ENCODE peak calls at places on chromosomes 11 and 22, in six cellular contexts. One of them, this sample, is unnamed.

GRCh38 chr11:29119691-29120328 is 897.0 kb downstream of the KCNA4 start:
- DNase-seq in CD8-positive, alpha-beta T cell: no peak
- DNase-seq in cardiac fibroblast: peak; percentile 95
- DNase-seq in mesenchymal stem cell: peak; percentile 97
- DNase-seq in neural progenitor cell: no peak
- DNase-seq in right atrium auricular region: no peak
- DNase-seq in this sample: peak; percentile 92

GRCh38 chr11:65899356-65900124 is 648 bp downstream of the FOSL1 start:
- DNase-seq in cardiac fibroblast: peak; percentile 80
- DNase-seq in CD8-positive, alpha-beta T cell: peak; percentile 38
- DNase-seq in mesenchymal stem cell: peak; percentile 88
- DNase-seq in right atrium auricular region: peak; percentile 82
- DNase-seq in neural progenitor cell: peak; percentile 45
- DNase-seq in this sample: peak; percentile 71

GRCh38 chr11:114058026-114058706 is 1.3 kb upstream of the ZBTB16 start:
- DNase-seq in right atrium auricular region: no peak
- DNase-seq in neural progenitor cell: peak; percentile 65
- DNase-seq in mesenchymal stem cell: peak; percentile 81
- DNase-seq in cardiac fibroblast: peak; percentile 74
- DNase-seq in CD8-positive, alpha-beta T cell: no peak
- DNase-seq in this sample: no peak

GRCh38 chr11:69580529-69580928 is 60.4 kb upstream of the CCND1 start:
- DNase-seq in mesenchymal stem cell: no peak
- DNase-seq in CD8-positive, alpha-beta T cell: no peak
- DNase-seq in right atrium auricular region: no peak
- DNase-seq in neural progenitor cell: no peak
- DNase-seq in cardiac fibroblast: no peak
- DNase-seq in this sample: no peak

GRCh38 chr22:35842954-35843353 is 125.3 kb downstream of the APOL5 start:
- DNase-seq in cardiac fibroblast: peak; percentile 58
- DNase-seq in right atrium auricular region: no peak
- DNase-seq in CD8-positive, alpha-beta T cell: no peak
- DNase-seq in neural progenitor cell: peak; percentile 57
- DNase-seq in mesenchymal stem cell: peak; percentile 74
- DNase-seq in this sample: peak; percentile 62

GRCh38 chr11:126601550-126602215 is 246.2 kb downstream of the ST3GAL4 start:
- DNase-seq in mesenchymal stem cell: no peak
- DNase-seq in neural progenitor cell: peak; percentile 82
- DNase-seq in CD8-positive, alpha-beta T cell: no peak
- DNase-seq in cardiac fibroblast: no peak
- DNase-seq in right atrium auricular region: no peak
- DNase-seq in this sample: no peak

GRCh38 chr11:128621491-128622136 is 34.3 kb upstream of the ETS1 start:
- DNase-seq in neural progenitor cell: no peak
- DNase-seq in cardiac fibroblast: peak; percentile 99
- DNase-seq in mesenchymal stem cell: peak; percentile 95
- DNase-seq in right atrium auricular region: peak; percentile 59
- DNase-seq in CD8-positive, alpha-beta T cell: no peak
- DNase-seq in this sample: peak; percentile 98

GRCh38 chr11:44246726-44247125 is 63.2 kb downstream of the ALX4 start:
- DNase-seq in cardiac fibroblast: peak; percentile 56
- DNase-seq in right atrium auricular region: no peak
- DNase-seq in CD8-positive, alpha-beta T cell: no peak
- DNase-seq in neural progenitor cell: no peak
- DNase-seq in mesenchymal stem cell: no peak
- DNase-seq in this sample: no peak

GRCh38 chr22:37910863-37911262 is 4.8 kb downstream of the MICALL1 start:
- DNase-seq in neural progenitor cell: peak; percentile 36
- DNase-seq in CD8-positive, alpha-beta T cell: no peak
- DNase-seq in cardiac fibroblast: no peak
- DNase-seq in right atrium auricular region: no peak
- DNase-seq in mesenchymal stem cell: no peak
- DNase-seq in this sample: no peak

GRCh38 chr11:104442320-104442719 is 278.4 kb upstream of the PDGFD start:
- DNase-seq in mesenchymal stem cell: no peak
- DNase-seq in neural progenitor cell: no peak
- DNase-seq in cardiac fibroblast: peak; percentile 48
- DNase-seq in right atrium auricular region: no peak
- DNase-seq in CD8-positive, alpha-beta T cell: no peak
- DNase-seq in this sample: no peak

DNA sequence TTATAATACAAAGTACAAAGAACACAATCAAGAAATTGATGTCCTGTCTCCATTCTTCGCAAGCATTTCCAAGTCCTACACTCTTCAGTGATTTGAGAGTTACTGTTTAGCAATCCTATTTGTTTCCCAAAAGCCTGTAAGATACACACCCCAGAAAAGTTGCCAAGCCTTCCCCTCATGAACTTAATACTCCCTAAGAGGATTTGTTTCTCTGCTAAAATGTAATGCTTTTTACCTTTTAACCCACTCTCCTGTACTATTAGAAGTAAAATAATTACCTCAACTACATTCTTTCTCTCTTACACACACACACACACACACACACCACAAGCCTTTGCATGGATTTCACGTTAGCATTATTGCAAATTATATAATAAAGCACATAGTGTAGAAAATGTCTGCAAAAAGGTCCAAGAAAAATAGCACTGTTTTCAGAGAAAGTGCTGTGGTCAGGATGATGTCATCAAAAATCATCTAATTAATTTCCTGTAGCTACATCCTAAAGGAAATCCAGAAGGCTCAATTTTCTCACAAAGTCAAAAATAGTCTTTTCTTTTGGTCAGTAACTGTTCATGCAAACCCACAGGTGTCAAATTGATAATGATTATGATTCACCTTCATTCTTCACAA is 364.1 kb upstream of the PITPNB start:
- DNase-seq in neural progenitor cell: no peak
- DNase-seq in cardiac fibroblast: peak; percentile 49
- DNase-seq in right atrium auricular region: no peak
- DNase-seq in CD8-positive, alpha-beta T cell: no peak
- DNase-seq in mesenchymal stem cell: no peak
- DNase-seq in this sample: peak; percentile 5
- H3K4me3 ChIP-seq in neural progenitor cell: no peak overlapping the region
- H3K4me3 ChIP-seq in cardiac fibroblast: no peak overlapping the region
- H3K4me3 ChIP-seq in right atrium auricular region: no peak overlapping the region
- H3K4me3 ChIP-seq in CD8-positive, alpha-beta T cell: no peak overlapping the region
- H3K4me3 ChIP-seq in mesenchymal stem cell: no peak overlapping the region
- H3K4me3 ChIP-seq in this sample: no peak overlapping the region

GRCh38 chr22:21942407-21942895 is 10.2 kb downstream of the PPM1F start:
- DNase-seq in right atrium auricular region: peak; percentile 94
- DNase-seq in cardiac fibroblast: peak; percentile 93
- DNase-seq in neural progenitor cell: no peak
- DNase-seq in CD8-positive, alpha-beta T cell: no peak
- DNase-seq in mesenchymal stem cell: peak; percentile 91
- DNase-seq in this sample: peak; percentile 77
- H3K4me3 ChIP-seq in right atrium auricular region: no peak overlapping the region
- H3K4me3 ChIP-seq in cardiac fibroblast: no peak overlapping the region
- H3K4me3 ChIP-seq in neural progenitor cell: no peak overlapping the region
- H3K4me3 ChIP-seq in CD8-positive, alpha-beta T cell: no peak overlapping the region
- H3K4me3 ChIP-seq in mesenchymal stem cell: no peak overlapping the region
- H3K4me3 ChIP-seq in this sample: no peak overlapping the region

GRCh38 chr22:40346178-40347064 is at the start of gene ADSL:
- DNase-seq in neural progenitor cell: peak; percentile 94
- DNase-seq in right atrium auricular region: peak; percentile 85
- DNase-seq in mesenchymal stem cell: peak; percentile 93
- DNase-seq in CD8-positive, alpha-beta T cell: peak; percentile 73
- DNase-seq in cardiac fibroblast: peak; percentile 84
- DNase-seq in this sample: peak; percentile 74

GRCh38 chr22:40347300-40347699 is 1.0 kb downstream of the ADSL start:
- DNase-seq in CD8-positive, alpha-beta T cell: no peak
- DNase-seq in mesenchymal stem cell: no peak
- DNase-seq in cardiac fibroblast: no peak
- DNase-seq in right atrium auricular region: no peak
- DNase-seq in neural progenitor cell: no peak
- DNase-seq in this sample: no peak

GRCh38 chr22:40342521-40342920 is 3.8 kb upstream of the ADSL start:
- DNase-seq in CD8-positive, alpha-beta T cell: no peak
- DNase-seq in right atrium auricular region: no peak
- DNase-seq in neural progenitor cell: no peak
- DNase-seq in cardiac fibroblast: no peak
- DNase-seq in mesenchymal stem cell: no peak
- DNase-seq in this sample: no peak

GRCh38 chr22:40345801-40346177 is 511 bp upstream of the ADSL start:
- DNase-seq in neural progenitor cell: peak; percentile 53
- DNase-seq in CD8-positive, alpha-beta T cell: peak; percentile 27
- DNase-seq in cardiac fibroblast: peak; percentile 49
- DNase-seq in mesenchymal stem cell: no peak
- DNase-seq in right atrium auricular region: no peak
- DNase-seq in this sample: no peak

GRCh38 chr22:40345271-40345670 is 1.0 kb upstream of the ADSL start:
- DNase-seq in mesenchymal stem cell: peak; percentile 36
- DNase-seq in cardiac fibroblast: peak; percentile 26
- DNase-seq in neural progenitor cell: no peak
- DNase-seq in right atrium auricular region: no peak
- DNase-seq in CD8-positive, alpha-beta T cell: no peak
- DNase-seq in this sample: no peak
- H3K4me3 ChIP-seq in mesenchymal stem cell: no peak overlapping the region
- H3K4me3 ChIP-seq in cardiac fibroblast: no peak overlapping the region
- H3K4me3 ChIP-seq in neural progenitor cell: peak overlapping the region; percentile 64
- H3K4me3 ChIP-seq in right atrium auricular region: peak overlapping the region; percentile 70
- H3K4me3 ChIP-seq in CD8-positive, alpha-beta T cell: no peak overlapping the region
- H3K4me3 ChIP-seq in this sample: peak overlapping the region; percentile 94

GRCh38 chr11:76143274-76143673 is 63.0 kb downstream of the WNT11 start:
- DNase-seq in CD8-positive, alpha-beta T cell: no peak
- DNase-seq in right atrium auricular region: no peak
- DNase-seq in cardiac fibroblast: no peak
- DNase-seq in mesenchymal stem cell: no peak
- DNase-seq in neural progenitor cell: no peak
- DNase-seq in this sample: no peak
- H3K4me3 ChIP-seq in CD8-positive, alpha-beta T cell: no peak overlapping the region
- H3K4me3 ChIP-seq in right atrium auricular region: no peak overlapping the region
- H3K4me3 ChIP-seq in cardiac fibroblast: no peak overlapping the region
- H3K4me3 ChIP-seq in mesenchymal stem cell: no peak overlapping the region
- H3K4me3 ChIP-seq in neural progenitor cell: no peak overlapping the region
- H3K4me3 ChIP-seq in this sample: no peak overlapping the region

GRCh38 chr11:64035581-64035980 is at the start of gene FLRT1:
- DNase-seq in CD8-positive, alpha-beta T cell: no peak
- DNase-seq in mesenchymal stem cell: no peak
- DNase-seq in neural progenitor cell: peak; percentile 70
- DNase-seq in right atrium auricular region: no peak
- DNase-seq in cardiac fibroblast: no peak
- DNase-seq in this sample: no peak
- H3K4me3 ChIP-seq in CD8-positive, alpha-beta T cell: no peak within 1 kb of the TSS
- H3K4me3 ChIP-seq in mesenchymal stem cell: peak within 1 kb of the TSS; percentile 29
- H3K4me3 ChIP-seq in neural progenitor cell: peak within 1 kb of the TSS; percentile 62
- H3K4me3 ChIP-seq in right atrium auricular region: peak within 1 kb of the TSS; percentile 50
- H3K4me3 ChIP-seq in cardiac fibroblast: peak within 1 kb of the TSS; percentile 17
- H3K4me3 ChIP-seq in this sample: peak within 1 kb of the TSS; percentile 9

DNA sequence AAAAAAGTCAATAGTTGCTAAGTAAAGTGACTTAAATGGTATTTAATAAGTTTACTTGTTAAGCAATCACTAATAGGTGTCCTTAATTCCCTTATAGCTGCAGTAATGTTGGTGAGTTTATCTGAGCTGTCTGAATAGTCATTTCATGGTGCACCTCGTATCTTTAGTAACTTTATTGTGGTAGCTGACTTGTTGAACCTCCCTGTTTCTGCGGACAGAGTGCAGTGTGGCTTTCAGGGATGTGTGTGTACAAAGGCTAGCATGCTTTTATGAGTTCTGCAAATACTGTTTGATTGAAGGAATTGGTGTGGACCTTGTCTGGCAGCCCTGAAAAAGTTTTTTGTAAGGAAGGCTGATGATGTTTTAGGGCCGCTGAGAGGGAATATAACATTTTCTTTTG is 2.6 kb downstream of the ZNRF3 start:
- DNase-seq in neural progenitor cell: no peak
- DNase-seq in cardiac fibroblast: no peak
- DNase-seq in CD8-positive, alpha-beta T cell: no peak
- DNase-seq in right atrium auricular region: no peak
- DNase-seq in mesenchymal stem cell: no peak
- DNase-seq in this sample: no peak
- H3K4me3 ChIP-seq in neural progenitor cell: peak overlapping the region; percentile 68
- H3K4me3 ChIP-seq in cardiac fibroblast: no peak overlapping the region
- H3K4me3 ChIP-seq in CD8-positive, alpha-beta T cell: no peak overlapping the region
- H3K4me3 ChIP-seq in right atrium auricular region: no peak overlapping the region
- H3K4me3 ChIP-seq in mesenchymal stem cell: no peak overlapping the region
- H3K4me3 ChIP-seq in this sample: no peak overlapping the region

GRCh38 chr11:111454561-111455192 is 57.5 kb downstream of the BTG4 start:
- DNase-seq in CD8-positive, alpha-beta T cell: peak; percentile 36
- DNase-seq in right atrium auricular region: no peak
- DNase-seq in mesenchymal stem cell: peak; percentile 65
- DNase-seq in cardiac fibroblast: peak; percentile 64
- DNase-seq in neural progenitor cell: peak; percentile 81
- DNase-seq in this sample: peak; percentile 49
- H3K4me3 ChIP-seq in CD8-positive, alpha-beta T cell: no peak overlapping the region
- H3K4me3 ChIP-seq in right atrium auricular region: no peak overlapping the region
- H3K4me3 ChIP-seq in mesenchymal stem cell: no peak overlapping the region
- H3K4me3 ChIP-seq in cardiac fibroblast: no peak overlapping the region
- H3K4me3 ChIP-seq in neural progenitor cell: peak overlapping the region; percentile 35
- H3K4me3 ChIP-seq in this sample: no peak overlapping the region

GRCh38 chr11:59199546-59200420 is 12.9 kb downstream of the MPEG1 start:
- DNase-seq in CD8-positive, alpha-beta T cell: no peak
- DNase-seq in mesenchymal stem cell: no peak
- DNase-seq in cardiac fibroblast: no peak
- DNase-seq in right atrium auricular region: no peak
- DNase-seq in neural progenitor cell: no peak
- DNase-seq in this sample: no peak

GRCh38 chr11:59204736-59205135 is 8.0 kb downstream of the MPEG1 start:
- DNase-seq in mesenchymal stem cell: no peak
- DNase-seq in right atrium auricular region: no peak
- DNase-seq in CD8-positive, alpha-beta T cell: no peak
- DNase-seq in neural progenitor cell: no peak
- DNase-seq in cardiac fibroblast: no peak
- DNase-seq in this sample: no peak

GRCh38 chr11:59197990-59198389 is 14.7 kb downstream of the MPEG1 start:
- DNase-seq in CD8-positive, alpha-beta T cell: no peak
- DNase-seq in right atrium auricular region: peak; percentile 73
- DNase-seq in cardiac fibroblast: peak; percentile 80
- DNase-seq in neural progenitor cell: no peak
- DNase-seq in mesenchymal stem cell: peak; percentile 10
- DNase-seq in this sample: peak; percentile 55

GRCh38 chr11:59200421-59200746 is 12.3 kb downstream of the MPEG1 start:
- DNase-seq in right atrium auricular region: no peak
- DNase-seq in mesenchymal stem cell: no peak
- DNase-seq in cardiac fibroblast: no peak
- DNase-seq in neural progenitor cell: no peak
- DNase-seq in CD8-positive, alpha-beta T cell: no peak
- DNase-seq in this sample: no peak

DNA sequence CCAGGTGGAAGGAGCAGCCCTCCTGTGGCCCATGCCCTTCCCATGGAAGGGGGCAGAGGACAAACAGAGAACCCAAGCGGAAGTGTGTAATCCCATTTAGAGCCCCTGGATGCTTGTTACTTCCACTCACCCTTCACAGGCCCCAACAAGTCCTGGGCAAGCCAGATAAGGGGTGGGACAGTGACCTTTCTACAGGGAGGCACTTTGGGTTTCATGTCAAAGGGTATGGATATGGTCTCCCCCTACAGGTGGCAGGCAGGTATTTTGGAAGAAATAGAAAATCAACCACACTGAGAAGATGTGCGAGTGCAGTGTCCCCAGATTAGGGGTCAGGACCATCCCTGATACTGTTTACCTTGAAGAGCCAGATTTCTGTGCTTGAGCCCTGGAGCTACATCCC is 11.4 kb downstream of the MPEG1 start:
- DNase-seq in neural progenitor cell: no peak
- DNase-seq in mesenchymal stem cell: no peak
- DNase-seq in CD8-positive, alpha-beta T cell: no peak
- DNase-seq in cardiac fibroblast: no peak
- DNase-seq in right atrium auricular region: no peak
- DNase-seq in this sample: no peak
- H3K4me3 ChIP-seq in neural progenitor cell: no peak overlapping the region
- H3K4me3 ChIP-seq in mesenchymal stem cell: no peak overlapping the region
- H3K4me3 ChIP-seq in CD8-positive, alpha-beta T cell: no peak overlapping the region
- H3K4me3 ChIP-seq in cardiac fibroblast: no peak overlapping the region
- H3K4me3 ChIP-seq in right atrium auricular region: no peak overlapping the region
- H3K4me3 ChIP-seq in this sample: no peak overlapping the region

This sample was measured in brain microvascular endothelial cell.